ENCODE peak calls at places on chromosomes 6 and 20, in five cellular contexts. One of them, this sample, is unnamed. For H3K4me1, the result is how much of the 10 kb centered on the place peaks cover.

GRCh38 chr20:44990425-44990824 is 24.1 kb downstream of the STK4 start:
- DNase-seq in heart left ventricle: no peak
- DNase-seq in SJSA1: no peak
- DNase-seq in pancreas: no peak
- DNase-seq in cardiac muscle cell: peak
- DNase-seq in this sample: no peak

GRCh38 chr6:32293695-32294094 is 69.8 kb upstream of the NOTCH4 start:
- DNase-seq in heart left ventricle: no peak
- DNase-seq in pancreas: no peak
- DNase-seq in SJSA1: no peak
- DNase-seq in cardiac muscle cell: no peak
- DNase-seq in this sample: no peak

GRCh38 chr6:10883312-10884244 is 1.7 kb upstream of the GCM2 start:
- DNase-seq in pancreas: no peak
- DNase-seq in SJSA1: no peak
- DNase-seq in heart left ventricle: no peak
- DNase-seq in cardiac muscle cell: no peak
- DNase-seq in this sample: no peak

GRCh38 chr6:149963212-149963461 is 606 bp upstream of the ULBP1 start:
- DNase-seq in heart left ventricle: no peak
- DNase-seq in SJSA1: no peak
- DNase-seq in cardiac muscle cell: peak
- DNase-seq in pancreas: no peak
- DNase-seq in this sample: no peak

GRCh38 chr6:28353356-28353755 is 3.6 kb downstream of the ZKSCAN3 start:
- DNase-seq in SJSA1: no peak
- DNase-seq in pancreas: no peak
- DNase-seq in heart left ventricle: no peak
- DNase-seq in cardiac muscle cell: no peak
- DNase-seq in this sample: no peak

GRCh38 chr6:121437861-121438651 is 2.6 kb downstream of the GJA1 start:
- DNase-seq in pancreas: peak
- DNase-seq in heart left ventricle: peak
- DNase-seq in SJSA1: peak
- DNase-seq in cardiac muscle cell: peak
- DNase-seq in this sample: no peak

GRCh38 chr6:31750411-31751022 is 10.7 kb downstream of the MSH5 start:
- DNase-seq in heart left ventricle: no peak
- DNase-seq in cardiac muscle cell: no peak
- DNase-seq in SJSA1: peak
- DNase-seq in pancreas: no peak
- DNase-seq in this sample: peak

GRCh38 chr20:4060054-4060795 is 44.9 kb upstream of the RNF24 start:
- DNase-seq in cardiac muscle cell: no peak
- DNase-seq in SJSA1: no peak
- DNase-seq in pancreas: peak
- DNase-seq in heart left ventricle: peak
- DNase-seq in this sample: peak

GRCh38 chr20:51457281-51457932 is 85.1 kb downstream of the NFATC2 start:
- DNase-seq in pancreas: no peak
- DNase-seq in cardiac muscle cell: peak
- DNase-seq in SJSA1: no peak
- DNase-seq in heart left ventricle: peak
- DNase-seq in this sample: peak

GRCh38 chr20:37543828-37544227 is 16.2 kb upstream of the BLCAP start:
- DNase-seq in pancreas: no peak
- DNase-seq in SJSA1: no peak
- DNase-seq in cardiac muscle cell: peak
- DNase-seq in heart left ventricle: no peak
- DNase-seq in this sample: no peak

GRCh38 chr20:62393830-62394229 is 6.9 kb downstream of the RPS21 start:
- DNase-seq in pancreas: no peak
- DNase-seq in heart left ventricle: no peak
- DNase-seq in SJSA1: no peak
- DNase-seq in cardiac muscle cell: no peak
- DNase-seq in this sample: no peak

GRCh38 chr6:154622618-154623336 is 110.4 kb upstream of the SCAF8 start:
- DNase-seq in cardiac muscle cell: no peak
- DNase-seq in pancreas: peak
- DNase-seq in heart left ventricle: no peak
- DNase-seq in SJSA1: no peak
- DNase-seq in this sample: no peak

DNA sequence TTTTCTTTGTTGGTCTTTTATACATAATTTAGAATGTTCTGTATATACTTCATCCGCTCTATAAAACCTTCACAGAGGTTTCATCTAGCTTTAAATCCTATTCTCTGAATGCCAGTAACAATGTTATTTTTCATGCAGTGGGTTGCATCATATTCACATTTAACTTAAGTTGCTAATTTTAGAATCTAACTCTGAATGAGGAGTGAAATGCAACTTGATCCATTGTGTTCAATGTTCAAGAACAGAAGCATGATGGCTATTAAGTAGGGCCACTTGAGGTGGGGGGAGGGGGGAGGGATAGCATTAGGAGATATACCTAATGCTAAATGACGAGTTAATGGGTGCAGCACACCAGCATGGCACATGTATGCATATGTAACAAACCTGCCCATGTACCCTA is 224.5 kb downstream of the NKAIN2 start:
- DNase-seq in pancreas: no peak
- DNase-seq in SJSA1: no peak
- DNase-seq in cardiac muscle cell: no peak
- DNase-seq in heart left ventricle: no peak
- DNase-seq in this sample: no peak
- H3K27ac ChIP-seq in pancreas: no peak
- H3K27ac ChIP-seq in SJSA1: no peak
- H3K27ac ChIP-seq in cardiac muscle cell: no peak
- H3K27ac ChIP-seq in heart left ventricle: no peak
- H3K27ac ChIP-seq in this sample: no peak

DNA sequence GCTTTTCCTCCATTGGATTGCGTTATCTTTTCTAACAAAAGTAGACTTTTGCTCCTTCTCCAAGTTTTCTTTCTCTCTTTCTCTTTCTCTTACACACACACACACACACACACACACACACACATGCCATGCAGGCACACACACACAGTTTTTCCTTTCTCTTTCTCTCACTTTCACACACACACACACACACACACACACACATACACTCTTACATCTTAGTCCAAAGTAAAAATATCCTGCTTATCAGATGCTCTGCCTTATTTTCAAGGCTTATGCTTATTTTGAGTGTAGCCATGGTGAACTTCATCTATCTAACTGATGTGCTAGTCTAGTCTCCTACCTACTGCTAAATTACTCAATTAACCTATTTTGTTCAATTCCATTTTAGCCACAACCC is 34.4 kb upstream of the RAB23 start:
- DNase-seq in cardiac muscle cell: peak
- DNase-seq in SJSA1: no peak
- DNase-seq in heart left ventricle: no peak
- DNase-seq in pancreas: no peak
- DNase-seq in this sample: no peak
- H3K4me1 ChIP-seq in cardiac muscle cell: under half
- H3K4me1 ChIP-seq in SJSA1: half or more
- H3K4me1 ChIP-seq in heart left ventricle: under half
- H3K4me1 ChIP-seq in pancreas: under half
- H3K4me1 ChIP-seq in this sample: under half

GRCh38 chr6:37010402-37010892 is 5.0 kb downstream of the FGD2 start:
- DNase-seq in heart left ventricle: no peak
- DNase-seq in SJSA1: no peak
- DNase-seq in cardiac muscle cell: no peak
- DNase-seq in pancreas: no peak
- DNase-seq in this sample: no peak

GRCh38 chr6:37007340-37008043 is 2.0 kb downstream of the FGD2 start:
- DNase-seq in SJSA1: no peak
- DNase-seq in cardiac muscle cell: no peak
- DNase-seq in heart left ventricle: peak
- DNase-seq in pancreas: no peak
- DNase-seq in this sample: no peak

GRCh38 chr6:37005827-37006514 is 516 bp downstream of the FGD2 start:
- DNase-seq in SJSA1: no peak
- DNase-seq in pancreas: no peak
- DNase-seq in cardiac muscle cell: no peak
- DNase-seq in heart left ventricle: no peak
- DNase-seq in this sample: no peak

GRCh38 chr6:37006793-37007339 is 1.4 kb downstream of the FGD2 start:
- DNase-seq in SJSA1: no peak
- DNase-seq in cardiac muscle cell: no peak
- DNase-seq in pancreas: no peak
- DNase-seq in heart left ventricle: no peak
- DNase-seq in this sample: no peak

GRCh38 chr6:37008484-37009186 is 3.2 kb downstream of the FGD2 start:
- DNase-seq in cardiac muscle cell: no peak
- DNase-seq in pancreas: no peak
- DNase-seq in heart left ventricle: no peak
- DNase-seq in SJSA1: no peak
- DNase-seq in this sample: no peak
- H3K27ac ChIP-seq in cardiac muscle cell: no peak
- H3K27ac ChIP-seq in pancreas: no peak
- H3K27ac ChIP-seq in heart left ventricle: no peak
- H3K27ac ChIP-seq in SJSA1: no peak
- H3K27ac ChIP-seq in this sample: no peak

GRCh38 chr6:104639671-104640070 is 220.0 kb downstream of the HACE1 start:
- DNase-seq in cardiac muscle cell: peak
- DNase-seq in heart left ventricle: no peak
- DNase-seq in pancreas: no peak
- DNase-seq in SJSA1: no peak
- DNase-seq in this sample: no peak
- H3K4me1 ChIP-seq in cardiac muscle cell: under half
- H3K4me1 ChIP-seq in heart left ventricle: under half
- H3K4me1 ChIP-seq in pancreas: under half
- H3K4me1 ChIP-seq in SJSA1: under half
- H3K4me1 ChIP-seq in this sample: under half

DNA sequence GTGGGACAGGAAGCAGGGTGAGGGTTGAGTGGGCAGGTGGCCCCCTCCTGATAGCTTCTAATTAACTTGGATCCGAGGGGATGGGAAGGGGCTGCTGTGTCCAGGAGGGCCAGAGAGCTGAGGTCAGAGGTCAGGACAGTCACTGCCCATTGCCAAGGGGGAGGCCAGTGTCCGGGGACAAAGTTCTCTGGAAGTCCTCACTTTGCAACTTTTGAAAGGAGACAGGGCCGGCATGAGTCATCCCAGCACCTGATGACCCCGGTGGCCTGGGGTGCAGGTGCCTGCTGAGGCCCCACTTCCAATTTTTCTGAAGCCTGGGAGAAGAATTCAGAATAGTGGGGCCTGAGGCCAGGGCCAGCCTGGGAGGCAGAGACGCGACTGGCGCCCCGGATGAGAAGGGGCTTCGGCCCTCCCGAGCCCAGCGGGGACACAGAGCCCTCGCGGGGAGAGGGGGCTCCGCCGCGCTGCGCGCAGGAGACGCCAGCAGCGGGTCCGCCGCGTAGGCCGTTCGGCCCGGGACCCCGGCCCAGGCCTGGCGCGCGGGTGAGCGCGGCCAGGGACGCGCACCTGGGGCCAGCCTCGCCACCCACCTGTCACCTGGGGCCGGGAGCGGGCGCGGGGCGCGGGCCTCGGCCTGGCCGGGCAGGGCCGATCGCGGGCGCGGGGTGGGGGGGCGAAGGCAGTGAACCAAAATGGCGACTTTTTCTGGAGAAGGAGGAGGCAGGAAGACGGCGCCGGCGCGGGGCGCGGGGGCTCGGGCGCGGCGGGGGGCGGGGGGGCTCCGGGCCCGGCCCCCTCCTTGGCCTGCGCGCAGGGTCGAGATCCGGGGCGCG is 586 bp downstream of the ZNF512B start:
- DNase-seq in SJSA1: no peak
- DNase-seq in heart left ventricle: peak
- DNase-seq in pancreas: peak
- DNase-seq in cardiac muscle cell: no peak
- DNase-seq in this sample: peak
- H3K27ac ChIP-seq in SJSA1: no peak
- H3K27ac ChIP-seq in heart left ventricle: peak
- H3K27ac ChIP-seq in pancreas: no peak
- H3K27ac ChIP-seq in cardiac muscle cell: peak
- H3K27ac ChIP-seq in this sample: peak

GRCh38 chr6:43715056-43715788 is 27.6 kb upstream of the MRPS18A start:
- DNase-seq in cardiac muscle cell: no peak
- DNase-seq in SJSA1: no peak
- DNase-seq in heart left ventricle: no peak
- DNase-seq in pancreas: no peak
- DNase-seq in this sample: no peak

GRCh38 chr6:43709654-43710303 is 22.2 kb upstream of the MRPS18A start:
- DNase-seq in pancreas: no peak
- DNase-seq in cardiac muscle cell: peak
- DNase-seq in heart left ventricle: no peak
- DNase-seq in SJSA1: no peak
- DNase-seq in this sample: peak

GRCh38 chr6:43713611-43714310 is 26.2 kb upstream of the MRPS18A start:
- DNase-seq in pancreas: no peak
- DNase-seq in heart left ventricle: no peak
- DNase-seq in cardiac muscle cell: no peak
- DNase-seq in SJSA1: no peak
- DNase-seq in this sample: peak

GRCh38 chr6:43714311-43715055 is 26.9 kb upstream of the MRPS18A start:
- DNase-seq in heart left ventricle: peak
- DNase-seq in pancreas: no peak
- DNase-seq in SJSA1: no peak
- DNase-seq in cardiac muscle cell: peak
- DNase-seq in this sample: peak

GRCh38 chr6:43712590-43712989 is 25.0 kb upstream of the MRPS18A start:
- DNase-seq in SJSA1: no peak
- DNase-seq in cardiac muscle cell: no peak
- DNase-seq in pancreas: no peak
- DNase-seq in heart left ventricle: peak
- DNase-seq in this sample: peak
- H3K4me1 ChIP-seq in SJSA1: under half
- H3K4me1 ChIP-seq in cardiac muscle cell: under half
- H3K4me1 ChIP-seq in pancreas: under half
- H3K4me1 ChIP-seq in heart left ventricle: under half
- H3K4me1 ChIP-seq in this sample: under half

GRCh38 chr20:17964632-17965031 is 4.0 kb downstream of the SNX5 start:
- DNase-seq in cardiac muscle cell: no peak
- DNase-seq in heart left ventricle: no peak
- DNase-seq in pancreas: no peak
- DNase-seq in SJSA1: no peak
- DNase-seq in this sample: no peak

GRCh38 chr20:17961600-17961965 is 7.0 kb downstream of the SNX5 start:
- DNase-seq in pancreas: no peak
- DNase-seq in SJSA1: no peak
- DNase-seq in cardiac muscle cell: no peak
- DNase-seq in heart left ventricle: no peak
- DNase-seq in this sample: no peak

GRCh38 chr20:17964073-17964472 is 4.5 kb downstream of the SNX5 start:
- DNase-seq in pancreas: no peak
- DNase-seq in cardiac muscle cell: no peak
- DNase-seq in SJSA1: no peak
- DNase-seq in heart left ventricle: no peak
- DNase-seq in this sample: no peak

GRCh38 chr20:17965042-17965697 is 3.4 kb downstream of the SNX5 start:
- DNase-seq in pancreas: no peak
- DNase-seq in heart left ventricle: no peak
- DNase-seq in cardiac muscle cell: peak
- DNase-seq in SJSA1: no peak
- DNase-seq in this sample: no peak

GRCh38 chr20:17963114-17963897 is 5.3 kb downstream of the SNX5 start:
- DNase-seq in cardiac muscle cell: no peak
- DNase-seq in pancreas: no peak
- DNase-seq in SJSA1: no peak
- DNase-seq in heart left ventricle: no peak
- DNase-seq in this sample: no peak
- H3K27ac ChIP-seq in cardiac muscle cell: peak
- H3K27ac ChIP-seq in pancreas: no peak
- H3K27ac ChIP-seq in SJSA1: no peak
- H3K27ac ChIP-seq in heart left ventricle: peak
- H3K27ac ChIP-seq in this sample: no peak

This sample was measured in kidney.